ENCODE peak calls at places on chromosome 11, in six cellular contexts. G is Jurkat, Clone E6-1; B is CD4-positive, CD25-positive, alpha-beta regulatory T cell; O is GM12878; M is retinal pigment epithelial cell; J is coronary artery. Z is an unnamed sample.

GRCh38 chr11:117554601-117555333 is 227.1 kb downstream of the CEP164 start:
- DNase-seq in O (no peak), B (no peak), M (no peak), G (no peak), J (no peak), Z (no peak)

GRCh38 chr11:64339754-64340408 is at the start of gene CCDC88B:
- DNase-seq in G (peak), B (peak), O (no peak), M (no peak), J (peak), Z (peak)

GRCh38 chr11:10309163-10310093 is 4.6 kb downstream of the ADM start:
- DNase-seq in B (no peak), M (no peak), J (no peak), G (no peak), O (no peak), Z (no peak)

GRCh38 chr11:86244063-86244521 is 461 bp upstream of the EED start:
- DNase-seq in G (peak), O (no peak), B (peak), J (peak), M (peak), Z (peak)

GRCh38 chr11:8800498-8801110 is 110.4 kb upstream of the AKIP1 start:
- DNase-seq in O (no peak), B (no peak), J (no peak), M (no peak), G (no peak), Z (no peak)

GRCh38 chr11:129618046-129618569 is 197.5 kb upstream of the TMEM45B start:
- DNase-seq in G (no peak), J (no peak), O (no peak), M (no peak), B (no peak), Z (no peak)

GRCh38 chr11:116576523-116576922 is 196.3 kb downstream of the BUD13 start:
- DNase-seq in J (no peak), G (peak), B (no peak), O (no peak), M (no peak), Z (no peak)

GRCh38 chr11:76701701-76702100 is 31.2 kb upstream of the LRRC32 start:
- DNase-seq in G (no peak), M (no peak), J (no peak), O (no peak), B (no peak), Z (no peak)

GRCh38 chr11:67640021-67640757 is 626 bp upstream of the TBX10 start:
- DNase-seq in G (peak), M (no peak), J (no peak), O (no peak), B (no peak), Z (peak)

GRCh38 chr11:31827458-31828206 is 16.5 kb upstream of the PAX6 start:
- DNase-seq in J (no peak), O (no peak), M (no peak), B (no peak), G (no peak), Z (no peak)

GRCh38 chr11:3157381-3158130 is 7.6 kb downstream of the OSBPL5 start:
- DNase-seq in J (no peak), G (peak), B (no peak), M (no peak), O (no peak), Z (no peak)

GRCh38 chr11:14315130-14315529 is 43.9 kb downstream of the RRAS2 start:
- DNase-seq in M (no peak), J (no peak), B (no peak), G (no peak), O (no peak), Z (no peak)
- H3K4me3 ChIP-seq in M (no peak), J (no peak), B (no peak), G (no peak), O (peak), Z (no peak)

DNA sequence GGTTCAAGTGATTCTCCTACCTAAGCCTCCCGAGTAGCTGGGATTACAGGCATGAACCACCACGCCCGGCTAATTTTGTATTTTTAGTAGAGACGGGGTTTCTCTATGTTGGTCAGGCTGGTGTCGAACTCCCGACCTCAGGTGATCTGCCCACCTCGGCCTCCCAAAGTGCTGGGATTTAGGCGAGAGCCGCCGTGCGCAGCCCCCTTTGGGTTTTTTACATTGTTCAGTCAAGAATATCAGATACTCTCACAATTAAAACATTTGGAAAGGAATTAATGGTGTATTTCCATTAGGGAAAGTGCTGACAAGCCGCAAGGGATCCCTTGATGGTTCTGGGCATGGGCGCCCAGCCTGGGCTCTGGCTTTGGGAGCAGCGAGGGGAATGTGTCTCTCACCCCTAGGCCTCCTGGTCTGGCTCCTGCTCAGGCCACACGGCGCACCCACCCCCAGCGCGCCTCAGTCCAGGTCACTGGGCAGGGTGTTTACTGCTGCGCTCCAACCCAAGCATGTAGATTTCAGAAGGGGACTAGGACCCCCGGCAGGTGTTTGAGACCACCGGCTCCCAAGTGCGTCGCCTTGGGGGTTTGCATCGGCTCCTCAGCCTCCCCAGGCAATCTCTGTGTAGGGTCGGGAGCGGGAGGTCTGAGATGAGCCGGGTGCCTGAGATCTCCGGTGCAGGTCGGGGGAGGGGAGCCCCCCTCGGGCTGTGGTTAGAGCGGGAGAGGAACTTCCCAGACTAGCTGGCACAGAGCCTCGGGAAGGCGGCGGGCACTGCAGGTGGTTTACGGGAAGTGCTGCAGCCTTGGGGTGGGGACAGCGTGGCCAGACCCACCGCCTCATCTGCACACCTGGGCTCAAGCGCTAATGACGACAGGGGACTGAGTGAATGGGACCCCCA is 820 bp upstream of the IRF7 start:
- DNase-seq in B (no peak), J (no peak), O (no peak), G (no peak), M (no peak), Z (no peak)
- H3K4me3 ChIP-seq in B (peak), J (peak), O (peak), G (peak), M (no peak), Z (peak)

GRCh38 chr11:7512525-7513209 is 1.1 kb upstream of the PPFIBP2 start:
- DNase-seq in O (no peak), J (peak), M (no peak), B (no peak), G (no peak), Z (peak)
- H3K4me3 ChIP-seq in O (peak), J (peak), M (peak), B (peak), G (peak), Z (peak)

GRCh38 chr11:13964771-13965074 is 2.2 kb downstream of the SPON1 start:
- DNase-seq in J (no peak), O (no peak), G (no peak), M (no peak), B (no peak), Z (no peak)

GRCh38 chr11:13963949-13964770 is 1.6 kb downstream of the SPON1 start:
- DNase-seq in J (no peak), B (no peak), G (no peak), O (no peak), M (no peak), Z (no peak)

GRCh38 chr11:13962198-13962561 is 343 bp upstream of the SPON1 start:
- DNase-seq in B (no peak), O (no peak), M (no peak), G (no peak), J (no peak), Z (no peak)

GRCh38 chr11:13962562-13963168 is at the start of gene SPON1:
- DNase-seq in B (no peak), M (no peak), O (no peak), G (no peak), J (no peak), Z (no peak)

GRCh38 chr11:13963169-13963948 is 836 bp downstream of the SPON1 start:
- DNase-seq in M (no peak), J (no peak), B (no peak), G (no peak), O (no peak), Z (no peak)
- H3K4me3 ChIP-seq in M (no peak), J (peak), B (no peak), G (no peak), O (no peak), Z (no peak)

DNA sequence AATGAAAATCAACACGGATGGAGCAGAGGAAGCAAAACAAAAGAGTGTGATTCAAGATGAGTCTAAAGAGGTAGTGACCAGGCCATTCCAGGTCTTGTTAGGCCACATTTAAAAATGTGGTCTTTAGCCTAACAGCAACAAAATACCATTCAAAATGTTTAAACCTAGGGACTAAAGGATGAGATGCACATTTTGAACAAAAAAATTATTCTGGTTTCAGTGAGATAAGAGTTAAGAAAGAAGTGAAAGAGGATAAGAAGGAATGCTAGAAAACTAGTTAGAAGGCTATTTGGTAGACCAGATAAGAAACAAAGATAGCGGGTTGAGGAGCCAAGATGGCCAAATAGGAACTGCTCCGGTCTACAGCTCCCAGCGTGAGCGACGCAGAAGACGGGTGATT is 85.2 kb downstream of the CWF19L2 start:
- DNase-seq in B (no peak), G (no peak), J (no peak), O (no peak), M (no peak), Z (no peak)
- H3K4me3 ChIP-seq in B (no peak), G (no peak), J (no peak), O (no peak), M (no peak), Z (no peak)

Z was measured in Karpas-422.